ENCODE peak calls at places on chromosomes 2 and 18, in ten cellular contexts. J is CD8-positive, alpha-beta T cell; M is neural progenitor cell; C is OCI-LY7; P is stomach; U is colonic mucosa; L is body of pancreas; S is HepG2; A is kidney; X is PC-9. D is an unnamed sample.

GRCh38 chr18:37218022-37218590 is 347.5 kb downstream of the CELF4 start:
- DNase-seq in X (no peak), A (no peak), P (no peak), S (no peak), C (no peak), U (no peak), M (peak; percentile 67), L (no peak), J (no peak), D (no peak)

GRCh38 chr2:233439191-233439590 is 84.9 kb downstream of the DGKD start:
- DNase-seq in X (no peak), M (no peak), U (no peak), C (no peak), A (no peak), J (no peak), L (no peak), S (no peak), P (no peak), D (no peak)

GRCh38 chr2:171529914-171530313 is 7.6 kb downstream of the CYBRD1 start:
- DNase-seq in L (no peak), S (no peak), U (no peak), C (peak; percentile 22), X (no peak), M (no peak), P (no peak), A (no peak), J (no peak), D (no peak)

GRCh38 chr18:73235491-73235890 is 367.7 kb upstream of the NETO1 start:
- DNase-seq in S (peak; percentile 2), P (no peak), X (peak; percentile 3), A (no peak), U (no peak), J (no peak), C (no peak), M (no peak), L (no peak), D (no peak)

GRCh38 chr2:15642334-15643208 is 50.9 kb downstream of the DDX1 start:
- DNase-seq in X (no peak), U (no peak), A (no peak), P (no peak), C (no peak), S (peak; percentile 54), M (no peak), L (no peak), J (no peak), D (no peak)

GRCh38 chr2:95284886-95285541 is 10.8 kb downstream of the PROM2 start:
- DNase-seq in P (no peak), J (no peak), S (no peak), M (no peak), X (no peak), A (no peak), C (no peak), U (no peak), L (no peak), D (no peak)

GRCh38 chr18:67608909-67609308 is 92.4 kb upstream of the DSEL start:
- DNase-seq in J (no peak), X (no peak), U (no peak), C (no peak), P (no peak), M (no peak), A (no peak), S (no peak), L (no peak), D (no peak)

GRCh38 chr18:70468861-70469570 is 180.2 kb downstream of the SOCS6 start:
- DNase-seq in A (no peak), L (no peak), U (no peak), S (no peak), J (no peak), C (no peak), X (no peak), P (no peak), M (no peak), D (no peak)

GRCh38 chr2:23486676-23487075 is 101.7 kb downstream of the KLHL29 start:
- DNase-seq in P (no peak), M (no peak), J (no peak), S (no peak), C (no peak), A (peak; percentile 86), L (peak; percentile 57), U (no peak), X (no peak), D (no peak)

GRCh38 chr2:207772081-207772843 is 2.6 kb upstream of the FZD5 start:
- DNase-seq in A (peak; percentile 77), U (no peak), C (no peak), P (no peak), M (no peak), X (no peak), S (no peak), J (no peak), L (no peak), D (no peak)

GRCh38 chr2:190183535-190183934 is 121.0 kb upstream of the MSTN start:
- DNase-seq in P (no peak), U (no peak), X (no peak), J (no peak), S (no peak), A (no peak), M (no peak), C (no peak), L (no peak), D (no peak)

GRCh38 chr2:189522435-189523151 is 58.0 kb downstream of the SLC40A1 start:
- DNase-seq in X (no peak), S (peak; percentile 95), U (peak; percentile 57), M (no peak), A (no peak), J (no peak), C (no peak), P (no peak), L (peak; percentile 21), D (peak; percentile 64)

GRCh38 chr18:61882296-61883004 is 10.4 kb downstream of the RNF152 start:
- DNase-seq in X (no peak), U (no peak), M (no peak), A (no peak), L (no peak), J (no peak), S (no peak), P (no peak), C (no peak), D (no peak)

GRCh38 chr2:6184532-6185302 is 492.5 kb downstream of the SOX11 start:
- DNase-seq in P (no peak), S (peak; percentile 15), X (no peak), C (no peak), L (peak; percentile 19), U (no peak), M (peak; percentile 49), J (no peak), A (no peak), D (no peak)

GRCh38 chr2:9326975-9327374 is 96.4 kb downstream of the ITGB1BP1 start:
- DNase-seq in C (no peak), J (no peak), L (no peak), A (no peak), X (no peak), S (peak; percentile 37), U (no peak), M (no peak), P (no peak), D (no peak)

GRCh38 chr2:122681626-122682025 is 926.2 kb downstream of the TSN start:
- DNase-seq in U (no peak), A (no peak), J (no peak), C (no peak), L (no peak), X (no peak), M (no peak), P (no peak), S (no peak), D (no peak)

GRCh38 chr2:226802573-226802972 is 3.0 kb upstream of the IRS1 start:
- DNase-seq in P (no peak), S (peak; percentile 86), L (peak; percentile 17), A (no peak), C (peak; percentile 85), U (peak; percentile 31), J (no peak), X (no peak), M (peak; percentile 71), D (no peak)

DNA sequence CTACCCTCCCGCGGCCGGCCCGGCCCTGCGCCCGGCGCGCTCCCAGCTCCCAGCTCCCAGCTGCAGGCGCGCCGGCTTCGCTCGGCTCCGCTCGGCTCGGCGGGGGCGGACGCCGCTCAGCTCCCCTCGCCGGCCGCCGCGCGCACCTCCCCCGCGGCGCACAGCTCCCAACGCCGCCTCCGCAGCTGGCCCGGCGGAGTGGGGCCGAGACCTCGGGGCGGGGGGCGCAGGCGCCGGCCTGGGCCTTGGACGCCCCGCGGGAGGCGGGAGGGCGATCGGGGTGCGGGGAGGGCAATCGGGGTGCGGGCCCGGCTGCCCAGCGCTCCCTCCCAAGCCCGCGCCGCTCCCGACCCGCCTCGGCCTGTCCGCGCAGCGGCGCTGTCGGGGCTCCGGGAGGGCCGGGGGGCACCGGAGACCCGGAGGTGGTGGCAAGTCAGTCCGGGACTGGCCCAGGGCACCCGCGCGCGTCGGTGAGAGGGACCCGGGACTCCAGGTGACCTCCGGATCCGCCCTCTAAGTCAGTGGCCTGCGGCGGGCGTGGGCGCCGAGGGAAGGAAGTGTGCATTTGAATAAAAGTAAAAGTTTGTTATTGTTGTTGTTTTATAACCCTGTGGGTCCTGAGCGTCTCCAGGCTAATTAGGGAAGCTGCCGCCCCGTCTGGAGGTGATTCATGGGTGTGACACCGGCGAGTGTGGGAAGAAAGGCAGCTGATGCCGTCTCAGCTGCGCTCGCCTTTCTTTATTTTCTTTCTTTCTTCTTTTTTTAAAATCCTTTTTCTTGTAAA is at the start of gene CRACDL:
- DNase-seq in J (no peak), A (peak; percentile 79), P (no peak), L (peak; percentile 75), M (peak; percentile 83), C (no peak), U (no peak), X (peak; percentile 35), S (no peak), D (peak; percentile 48)
- TF ChIP-seq CTCF in J (no peak), A (no peak), P (no peak), L (no peak), M (peak; percentile 35), C (no peak), U (no peak), X (no peak), S (peak; percentile 18), D (no peak)

GRCh38 chr2:224927671-224928173 is 114.5 kb downstream of the DOCK10 start:
- DNase-seq in U (no peak), S (no peak), M (no peak), P (peak; percentile 56), J (peak; percentile 69), X (no peak), L (peak; percentile 31), C (no peak), A (no peak), D (peak; percentile 50)
- H3K4me1 ChIP-seq in U (peaks cover 8% of the 10 kb centered on the region), S (no peaks in the 10 kb centered on the region), M (no peaks in the 10 kb centered on the region), P (peaks cover 36% of the 10 kb centered on the region), J (peaks cover 94% of the 10 kb centered on the region), X (no peaks in the 10 kb centered on the region), L (no peaks in the 10 kb centered on the region), C (peaks cover 34% of the 10 kb centered on the region), A (no peaks in the 10 kb centered on the region), D (peaks cover 17% of the 10 kb centered on the region)

GRCh38 chr2:86079981-86080911 is 25.4 kb downstream of the POLR1A start:
- DNase-seq in S (peak; percentile 44), A (peak; percentile 89), M (peak; percentile 81), U (peak; percentile 83), X (peak; percentile 62), J (peak; percentile 87), P (peak; percentile 86), C (peak; percentile 78), L (peak; percentile 85), D (peak; percentile 87)
- TF ChIP-seq CTCF in S (peak; percentile 94), A (peak; percentile 86), M (peak; percentile 85), U (peak; percentile 81), X (peak; percentile 76), J (peak; percentile 69), P (peak; percentile 58), C (peak; percentile 89), L (peak; percentile 81), D (peak; percentile 69)

GRCh38 chr18:10114727-10115463 is 201.1 kb downstream of the VAPA start:
- DNase-seq in A (no peak), U (no peak), M (no peak), S (no peak), L (no peak), C (no peak), J (no peak), X (no peak), P (no peak), D (no peak)
- H3K4me1 ChIP-seq in A (no peaks in the 10 kb centered on the region), U (no peaks in the 10 kb centered on the region), M (peaks cover 11% of the 10 kb centered on the region), S (no peaks in the 10 kb centered on the region), L (peaks cover 9% of the 10 kb centered on the region), C (no peaks in the 10 kb centered on the region), J (no peaks in the 10 kb centered on the region), X (peaks cover 18% of the 10 kb centered on the region), P (peaks cover 6% of the 10 kb centered on the region), D (no peaks in the 10 kb centered on the region)

D was measured in mucosa of descending colon.